ENCODE peak calls at places on chromosomes 3 and 15, in eight cellular contexts. J is T-helper 17 cell; I is stimulated activated CD4-positive, alpha-beta T cell treated with anti-CD3 and anti-CD28 coated beads, Interleukin-15, amount 100 ng/mL, for 1 hour; A is C1 segment of cervical spinal cord; P is retina; B is activated CD4-positive, alpha-beta T cell treated with anti-CD3 and anti-CD28 coated beads, Interleukin-2, amount 50 U/mL, for 4 hours; H is erythroblast; S is nephron progenitor cell. N is an unnamed sample.

GRCh38 chr3:49386056-49386756 is 25.6 kb downstream of the RHOA start:
- DNase-seq in J (no peak), I (no peak), A (no peak), P (no peak), B (no peak), H (no peak), S (no peak), N (no peak)

GRCh38 chr3:129611446-129611800 is 4.9 kb upstream of the PLXND1 start:
- DNase-seq in J (no peak), I (no peak), A (no peak), P (no peak), B (no peak), H (no peak), S (no peak), N (no peak)

GRCh38 chr15:90031231-90031791 is 30.2 kb downstream of the ZNF710 start:
- DNase-seq in J (no peak), I (no peak), A (no peak), P (no peak), B (no peak), H (no peak), S (no peak), N (no peak)

GRCh38 chr3:45035441-45036301 is 9.6 kb downstream of the CLEC3B start:
- DNase-seq in J (no peak), I (no peak), A (peak; percentile 30), P (peak; percentile 57), B (no peak), H (no peak), S (peak; percentile 56), N (no peak)

GRCh38 chr15:73244333-73244732 is 124.4 kb downstream of the HCN4 start:
- DNase-seq in J (no peak), I (no peak), A (no peak), P (no peak), B (no peak), H (peak; percentile 57), S (no peak), N (no peak)

GRCh38 chr15:49675051-49675450 is 54.2 kb downstream of the DTWD1 start:
- DNase-seq in J (no peak), I (no peak), A (no peak), P (peak; percentile 15), B (no peak), H (no peak), S (no peak), N (peak; percentile 16)

GRCh38 chr15:72521682-72522081 is 47.6 kb downstream of the ARIH1 start:
- DNase-seq in J (no peak), I (no peak), A (no peak), P (no peak), B (no peak), H (peak; percentile 6), S (no peak), N (no peak)

GRCh38 chr3:48694610-48695051 is 8.9 kb upstream of the NCKIPSD start:
- DNase-seq in J (no peak), I (no peak), A (peak; percentile 62), P (no peak), B (no peak), H (no peak), S (no peak), N (peak; percentile 59)

GRCh38 chr3:187208159-187208558 is 10.9 kb downstream of the RTP1 start:
- DNase-seq in J (no peak), I (no peak), A (peak; percentile 4), P (no peak), B (no peak), H (no peak), S (no peak), N (peak; percentile 58)

GRCh38 chr15:81285461-81285860 is 38.5 kb downstream of the STARD5 start:
- DNase-seq in J (no peak), I (no peak), A (no peak), P (no peak), B (no peak), H (no peak), S (no peak), N (no peak)

GRCh38 chr3:31116651-31117050 is 222.2 kb upstream of the GADL1 start:
- DNase-seq in J (no peak), I (no peak), A (no peak), P (no peak), B (no peak), H (no peak), S (no peak), N (no peak)

GRCh38 chr3:190424108-190424477 is 25.6 kb downstream of the TMEM207 start:
- DNase-seq in J (no peak), I (no peak), A (no peak), P (no peak), B (no peak), H (no peak), S (no peak), N (no peak)

GRCh38 chr3:42778644-42779043 is 5.6 kb upstream of the CCDC13 start:
- DNase-seq in J (no peak), I (no peak), A (no peak), P (no peak), B (no peak), H (no peak), S (no peak), N (no peak)

GRCh38 chr3:186746008-186746407 is 28.8 kb downstream of the KNG1 start:
- DNase-seq in J (no peak), I (no peak), A (peak; percentile 2), P (no peak), B (no peak), H (no peak), S (no peak), N (peak; percentile 41)

GRCh38 chr3:153348457-153349137 is 186.6 kb downstream of the RAP2B start:
- DNase-seq in J (no peak), I (no peak), A (no peak), P (no peak), B (no peak), H (no peak), S (no peak), N (no peak)

GRCh38 chr3:16085410-16085809 is 89.1 kb upstream of the GALNT15 start:
- DNase-seq in J (no peak), I (no peak), A (no peak), P (no peak), B (no peak), H (no peak), S (no peak), N (no peak)

GRCh38 chr3:108091498-108092259 is 848 bp upstream of the CD47 start:
- DNase-seq in J (peak; percentile 26), I (peak; percentile 13), A (no peak), P (peak; percentile 36), B (peak; percentile 45), H (no peak), S (no peak), N (no peak)

GRCh38 chr3:124707667-124708066 is 22.6 kb upstream of the UMPS start:
- DNase-seq in J (no peak), I (no peak), A (no peak), P (no peak), B (no peak), H (no peak), S (no peak), N (no peak)

GRCh38 chr3:79067734-79068133 is 700.1 kb downstream of the ROBO1 start:
- DNase-seq in J (no peak), I (no peak), A (no peak), P (no peak), B (no peak), H (no peak), S (no peak), N (no peak)

N was measured in retinal pigment epithelial cell.